ENCODE peak calls at places on chromosomes 13 and 19, in five cellular contexts. D is K562, J is RWPE1, G is heart right ventricle, T is adrenal gland. B is an unnamed sample.

GRCh38 chr13:60584976-60585375 is 188.0 kb downstream of the TDRD3 start:
- DNase-seq in G (peak; percentile 11), D (no peak), T (no peak), J (no peak), B (no peak)

GRCh38 chr13:113158946-113159345 is 498 bp downstream of the PROZ start:
- DNase-seq in G (no peak), T (no peak), D (no peak), J (no peak), B (no peak)

GRCh38 chr13:61954092-61954491 is 538.4 kb upstream of the PCDH20 start:
- DNase-seq in J (peak; percentile 9), D (no peak), T (no peak), G (no peak), B (no peak)

GRCh38 chr19:50392759-50393158 is 8.6 kb downstream of the POLD1 start:
- DNase-seq in T (no peak), J (no peak), D (no peak), G (no peak), B (no peak)

GRCh38 chr13:73877399-73877798 is 256.8 kb downstream of the KLF12 start:
- DNase-seq in D (no peak), T (no peak), G (no peak), J (no peak), B (no peak)

GRCh38 chr13:90098580-90098979 is 1248.9 kb upstream of the MIR17HG start:
- DNase-seq in G (no peak), T (no peak), J (no peak), D (no peak), B (no peak)

GRCh38 chr19:57321746-57322145 is 1.5 kb downstream of the ZNF543 start:
- DNase-seq in D (no peak), G (no peak), T (no peak), J (no peak), B (no peak)

GRCh38 chr19:28465317-28466086 is 747.4 kb downstream of the UQCRFS1 start:
- DNase-seq in J (no peak), D (no peak), G (no peak), T (no peak), B (no peak)

GRCh38 chr19:2050349-2050990 is 574 bp downstream of the MKNK2 start:
- DNase-seq in D (peak; percentile 79), T (peak; percentile 39), J (no peak), G (no peak), B (no peak)

GRCh38 chr13:42981317-42981716 is 10.7 kb downstream of the EPSTI1 start:
- DNase-seq in G (no peak), T (no peak), D (no peak), J (no peak), B (no peak)

GRCh38 chr19:50513746-50514345 is at the start of gene ASPDH:
- DNase-seq in J (no peak), T (no peak), G (no peak), D (no peak), B (no peak)

GRCh38 chr19:29499921-29500590 is 25.7 kb upstream of the VSTM2B start:
- DNase-seq in T (no peak), D (no peak), G (no peak), J (no peak), B (no peak)

GRCh38 chr13:114146629-114147028 is 14.2 kb upstream of the RASA3 start:
- DNase-seq in G (no peak), T (no peak), D (no peak), J (no peak), B (no peak)

GRCh38 chr19:10517760-10518443 is 655 bp upstream of the S1PR5 start:
- DNase-seq in J (peak; percentile 70), T (peak; percentile 38), D (peak; percentile 88), G (peak; percentile 31), B (no peak)

GRCh38 chr13:40613192-40613818 is 53.1 kb downstream of the FOXO1 start:
- DNase-seq in T (no peak), G (no peak), D (no peak), J (no peak), B (no peak)

GRCh38 chr13:41502676-41503075 is 45.3 kb downstream of the RGCC start:
- DNase-seq in G (no peak), J (no peak), D (no peak), T (no peak), B (no peak)

GRCh38 chr13:99721606-99722384 is 220.5 kb downstream of the TM9SF2 start:
- DNase-seq in G (no peak), T (no peak), D (no peak), J (no peak), B (no peak)

GRCh38 chr13:94712287-94712811 is at the start of gene SOX21:
- DNase-seq in G (no peak), J (no peak), D (no peak), T (no peak), B (no peak)

GRCh38 chr13:91072511-91072910 is 275.0 kb upstream of the MIR17HG start:
- DNase-seq in G (no peak), T (no peak), J (no peak), D (no peak), B (no peak)

GRCh38 chr19:4584670-4585460 is 25.4 kb upstream of the SEMA6B start:
- DNase-seq in J (no peak), D (peak; percentile 54), T (no peak), G (no peak), B (no peak)

GRCh38 chr13:40315416-40316064 is 350.9 kb downstream of the FOXO1 start:
- DNase-seq in T (peak; percentile 43), G (no peak), D (no peak), J (peak; percentile 5), B (no peak)

GRCh38 chr13:104315606-104316005 is 1249.4 kb upstream of the SLC10A2 start:
- DNase-seq in D (no peak), J (peak; percentile 53), T (no peak), G (no peak), B (peak; percentile 85)

GRCh38 chr13:30659980-30660379 is 42.3 kb downstream of the USPL1 start:
- DNase-seq in D (no peak), G (no peak), J (no peak), T (no peak), B (no peak)

GRCh38 chr13:42047561-42048322 is 706 bp upstream of the DGKH start:
- DNase-seq in J (peak; percentile 63), G (peak; percentile 48), D (peak; percentile 35), T (peak; percentile 53), B (no peak)

GRCh38 chr19:48244289-48244688 is 11.4 kb downstream of the CARD8 start:
- DNase-seq in J (no peak), T (no peak), D (no peak), G (no peak), B (no peak)

GRCh38 chr19:17311455-17312248 is 2.3 kb downstream of the DDA1 start:
- DNase-seq in D (no peak), T (peak; percentile 85), G (no peak), J (peak; percentile 59), B (no peak)

GRCh38 chr13:112067121-112067741 is at the start of gene SOX1:
- DNase-seq in J (no peak), G (no peak), T (no peak), D (no peak), B (no peak)

GRCh38 chr19:38698225-38699026 is 45.8 kb downstream of the CAPN12 start:
- DNase-seq in J (no peak), D (no peak), T (no peak), G (no peak), B (no peak)

GRCh38 chr19:38696733-38697055 is 47.6 kb downstream of the CAPN12 start:
- DNase-seq in G (no peak), J (no peak), T (no peak), D (no peak), B (no peak)

GRCh38 chr19:38697641-38698071 is 46.6 kb downstream of the CAPN12 start:
- DNase-seq in T (no peak), J (no peak), G (no peak), D (no peak), B (no peak)

GRCh38 chr19:38695832-38696732 is 48.2 kb downstream of the CAPN12 start:
- DNase-seq in T (no peak), J (no peak), G (no peak), D (no peak), B (no peak)

GRCh38 chr19:38697197-38697596 is 47.1 kb downstream of the CAPN12 start:
- DNase-seq in J (no peak), G (no peak), D (no peak), T (no peak), B (no peak)
- H3K27ac ChIP-seq in J (peak overlapping the region; percentile 87), G (peak overlapping the region; percentile 95), D (no peak overlapping the region), T (no peak overlapping the region), B (no peak overlapping the region)

GRCh38 chr13:98576963-98577822 is at the start of gene STK24:
- DNase-seq in J (peak; percentile 75), G (peak; percentile 81), T (peak; percentile 68), D (peak; percentile 88), B (peak; percentile 43)
- TF ChIP-seq CTCF in J (no peak), G (no peak), T (no peak), D (no peak), B (no peak)

GRCh38 chr13:98556417-98556816 is 20.5 kb downstream of the STK24 start:
- DNase-seq in T (no peak), J (no peak), D (no peak), G (no peak), B (no peak)
- H3K27ac ChIP-seq in T (no peak overlapping the region), J (no peak overlapping the region), D (no peak overlapping the region), G (no peak overlapping the region), B (no peak overlapping the region)

DNA sequence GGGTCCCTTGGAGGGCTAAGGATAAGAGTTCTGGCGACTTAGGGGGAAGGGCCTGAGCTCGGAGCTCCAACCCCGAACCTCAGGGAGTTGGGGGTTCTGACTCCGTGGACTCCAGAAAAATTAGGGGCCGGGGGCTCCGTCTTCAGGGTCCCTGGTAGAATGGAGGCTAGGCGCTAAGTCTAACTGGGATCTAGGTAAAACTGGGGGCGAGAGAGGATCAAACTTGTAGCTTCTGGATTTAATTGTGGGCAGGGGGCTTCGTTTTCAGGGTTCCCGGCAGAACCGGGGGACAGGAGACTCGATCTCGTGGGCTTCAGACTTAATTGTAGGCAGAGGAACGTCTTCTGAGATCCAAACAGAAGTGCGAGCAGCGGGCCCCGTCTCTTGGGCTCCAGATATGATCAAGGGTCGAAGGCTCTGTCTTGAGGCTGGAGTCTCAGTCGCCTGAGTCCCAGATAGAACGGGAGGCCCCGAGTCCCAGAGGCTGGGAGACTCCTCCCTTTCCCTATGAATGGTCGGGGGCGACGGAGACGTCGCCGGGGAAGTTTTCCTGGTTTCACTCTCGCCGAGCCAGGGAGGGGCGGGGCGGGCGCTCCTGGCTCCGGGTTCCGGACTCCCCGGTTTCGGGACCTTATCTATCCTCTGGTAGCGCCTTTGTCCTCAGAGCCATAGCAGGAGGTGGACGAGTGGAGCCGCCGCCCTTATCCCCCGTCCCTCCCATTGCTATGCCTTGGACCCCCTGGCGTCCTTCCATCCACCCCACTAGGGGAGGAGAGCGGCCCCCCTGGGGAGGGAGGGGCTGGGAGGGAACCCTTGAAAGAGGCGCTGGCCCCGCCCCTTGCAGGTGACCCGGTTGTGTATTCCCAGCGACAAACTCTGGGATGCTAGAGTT is 1.3 kb downstream of the NECTIN2 start:
- DNase-seq in G (peak; percentile 74), T (peak; percentile 88), D (peak; percentile 67), J (peak; percentile 55), B (no peak)
- TF ChIP-seq CTCF in G (no peak), T (no peak), D (no peak), J (no peak), B (no peak)

B was measured in AG04450.